ENCODE peak calls at places on chromosome 12, in five cellular contexts. G is neural progenitor cell, W is right lobe of liver, T is fibroblast of villous mesenchyme, K is astrocyte of the spinal cord. V is an unnamed sample.

GRCh38 chr12:50326636-50327284 is 43.4 kb upstream of the LIMA1 start:
- DNase-seq in T (peak), K (peak), W (peak), G (no peak), V (peak)

GRCh38 chr12:122979001-122979907 is 1.2 kb upstream of the ARL6IP4 start:
- DNase-seq in W (peak), T (no peak), G (no peak), K (no peak), V (no peak)

GRCh38 chr12:12047682-12048081 is 23.1 kb upstream of the BCL2L14 start:
- DNase-seq in T (no peak), K (no peak), G (no peak), W (no peak), V (no peak)

GRCh38 chr12:20865873-20866272 is 55.4 kb downstream of the SLCO1B3 start:
- DNase-seq in W (no peak), G (no peak), K (no peak), T (no peak), V (peak)

GRCh38 chr12:105231396-105231795 is 4.6 kb downstream of the APPL2 start:
- DNase-seq in K (no peak), T (no peak), W (no peak), G (no peak), V (no peak)

GRCh38 chr12:62600038-62600437 is 133.4 kb downstream of the MON2 start:
- DNase-seq in K (no peak), G (no peak), W (no peak), T (no peak), V (no peak)

GRCh38 chr12:120468846-120469449 is 600 bp downstream of the SRSF9 start:
- DNase-seq in T (peak), G (no peak), K (peak), W (peak), V (no peak)

GRCh38 chr12:563250-563781 is 99.9 kb downstream of the NINJ2 start:
- DNase-seq in W (no peak), T (no peak), K (peak), G (no peak), V (no peak)

GRCh38 chr12:42530284-42530683 is 59.3 kb downstream of the PRICKLE1 start:
- DNase-seq in W (no peak), K (no peak), T (no peak), G (no peak), V (no peak)

GRCh38 chr12:120199595-120200306 is 1.2 kb downstream of the RPLP0 start:
- DNase-seq in W (no peak), K (peak), G (no peak), T (peak), V (peak)

GRCh38 chr12:52351196-52352059 is 15.9 kb downstream of the KRT85 start:
- DNase-seq in W (peak), G (no peak), K (no peak), T (no peak), V (no peak)

GRCh38 chr12:42732908-42733411 is 143.4 kb upstream of the PRICKLE1 start:
- DNase-seq in G (no peak), W (no peak), T (no peak), K (no peak), V (no peak)

GRCh38 chr12:26863515-26863914 is 30.5 kb upstream of the ITPR2 start:
- DNase-seq in G (peak), K (no peak), T (peak), W (no peak), V (peak)

GRCh38 chr12:10361622-10362021 is 28.2 kb downstream of the KLRK1 start:
- DNase-seq in W (no peak), G (no peak), K (peak), T (peak), V (peak)

GRCh38 chr12:116161588-116161987 is 115.9 kb downstream of the MED13L start:
- DNase-seq in W (no peak), T (peak), K (no peak), G (no peak), V (peak)

GRCh38 chr12:30110970-30111586 is 327.3 kb upstream of the TMTC1 start:
- DNase-seq in T (peak), K (peak), G (no peak), W (no peak), V (peak)

GRCh38 chr12:52561880-52562449 is 9.0 kb upstream of the KRT71 start:
- DNase-seq in W (no peak), G (peak), K (no peak), T (peak), V (no peak)

GRCh38 chr12:26338574-26339572 is 143.5 kb downstream of the SSPN start:
- DNase-seq in T (no peak), W (no peak), G (no peak), K (peak), V (peak)

GRCh38 chr12:5908251-5908650 is 36.8 kb downstream of the ANO2 start:
- DNase-seq in W (peak), T (no peak), G (no peak), K (no peak), V (no peak)

GRCh38 chr12:51082561-51083139 is 746 bp downstream of the CSRNP2 start:
- DNase-seq in K (peak), W (no peak), G (no peak), T (peak), V (peak)

GRCh38 chr12:40963761-40964160 is 224.4 kb upstream of the PDZRN4 start:
- DNase-seq in T (no peak), W (no peak), K (no peak), G (no peak), V (no peak)

GRCh38 chr12:110234197-110235154 is 46.6 kb upstream of the ATP2A2 start:
- DNase-seq in G (no peak), T (peak), K (no peak), W (no peak), V (peak)

GRCh38 chr12:11705010-11705409 is 55.5 kb downstream of the ETV6 start:
- DNase-seq in K (peak), W (no peak), T (peak), G (no peak), V (peak)

GRCh38 chr12:54993181-54993835 is 8.7 kb upstream of the TESPA1 start:
- DNase-seq in W (peak), G (peak), K (peak), T (peak), V (peak)

GRCh38 chr12:103102225-103102744 is 144.8 kb downstream of the ASCL1 start:
- DNase-seq in K (no peak), G (no peak), T (no peak), W (no peak), V (no peak)

DNA sequence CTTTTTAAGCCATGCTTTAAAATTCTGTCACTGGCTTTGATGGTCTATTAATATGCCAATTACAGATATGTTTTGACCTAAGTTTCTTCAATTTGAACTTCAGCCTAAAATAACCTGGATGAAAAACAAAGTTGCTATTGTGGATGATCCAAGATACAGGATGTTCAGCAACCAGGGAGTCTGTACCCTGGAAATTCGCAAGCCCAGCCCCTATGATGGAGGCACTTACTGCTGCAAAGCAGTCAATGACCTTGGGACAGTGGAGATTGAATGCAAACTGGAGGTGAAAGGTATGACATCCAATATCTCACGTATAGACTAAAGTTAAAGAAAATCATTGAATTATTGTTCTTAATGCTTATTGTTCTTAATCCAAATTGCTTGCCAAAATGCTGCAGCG is 17.2 kb upstream of the CHPT1 start:
- DNase-seq in W (no peak), G (no peak), K (no peak), T (no peak), V (no peak)
- TF ChIP-seq CTCF in W (no peak), G (no peak), K (no peak), T (no peak), V (no peak)

GRCh38 chr12:127386723-127387122 is 880.2 kb upstream of the TMEM132C start:
- DNase-seq in K (no peak), W (no peak), G (no peak), T (no peak), V (no peak)

GRCh38 chr12:127381681-127382080 is 885.3 kb upstream of the TMEM132C start:
- DNase-seq in W (no peak), G (no peak), T (no peak), K (peak), V (no peak)

GRCh38 chr12:127383281-127383680 is 883.7 kb upstream of the TMEM132C start:
- DNase-seq in T (no peak), K (peak), W (no peak), G (no peak), V (no peak)

GRCh38 chr12:127381043-127381668 is 885.8 kb upstream of the TMEM132C start:
- DNase-seq in G (peak), K (peak), T (peak), W (no peak), V (peak)
- H3K4me3 ChIP-seq in G (peak), K (peak), T (peak), W (no peak), V (no peak)

DNA sequence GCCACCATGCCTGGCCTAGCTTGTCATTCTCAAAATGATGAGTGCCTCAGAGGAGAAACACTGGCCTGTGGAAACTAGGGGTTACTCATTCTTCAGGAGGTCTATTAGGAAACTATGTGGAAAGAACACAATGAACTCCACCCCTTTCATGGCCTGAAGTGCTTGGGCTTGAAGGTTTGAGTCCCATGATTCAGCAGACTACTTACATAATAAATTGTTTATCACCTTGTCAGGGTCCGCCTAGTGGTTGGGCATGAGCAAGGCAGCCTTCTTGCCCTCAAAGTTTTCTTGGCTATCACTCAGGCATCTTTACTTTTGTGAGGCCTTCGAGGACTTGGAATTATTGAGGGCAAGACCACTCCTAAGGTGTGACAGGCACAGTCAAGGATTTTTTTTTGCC is 251.2 kb downstream of the ACSS3 start:
- DNase-seq in W (no peak), K (no peak), G (peak), T (no peak), V (peak)
- TF ChIP-seq CTCF in W (peak), K (peak), G (peak), T (peak), V (peak)

GRCh38 chr12:130839770-130840355 is 813 bp upstream of the STX2 start:
- DNase-seq in G (no peak), W (no peak), K (no peak), T (no peak), V (no peak)
- H3K4me3 ChIP-seq in G (peak), W (peak), K (peak), T (peak), V (no peak)

DNA sequence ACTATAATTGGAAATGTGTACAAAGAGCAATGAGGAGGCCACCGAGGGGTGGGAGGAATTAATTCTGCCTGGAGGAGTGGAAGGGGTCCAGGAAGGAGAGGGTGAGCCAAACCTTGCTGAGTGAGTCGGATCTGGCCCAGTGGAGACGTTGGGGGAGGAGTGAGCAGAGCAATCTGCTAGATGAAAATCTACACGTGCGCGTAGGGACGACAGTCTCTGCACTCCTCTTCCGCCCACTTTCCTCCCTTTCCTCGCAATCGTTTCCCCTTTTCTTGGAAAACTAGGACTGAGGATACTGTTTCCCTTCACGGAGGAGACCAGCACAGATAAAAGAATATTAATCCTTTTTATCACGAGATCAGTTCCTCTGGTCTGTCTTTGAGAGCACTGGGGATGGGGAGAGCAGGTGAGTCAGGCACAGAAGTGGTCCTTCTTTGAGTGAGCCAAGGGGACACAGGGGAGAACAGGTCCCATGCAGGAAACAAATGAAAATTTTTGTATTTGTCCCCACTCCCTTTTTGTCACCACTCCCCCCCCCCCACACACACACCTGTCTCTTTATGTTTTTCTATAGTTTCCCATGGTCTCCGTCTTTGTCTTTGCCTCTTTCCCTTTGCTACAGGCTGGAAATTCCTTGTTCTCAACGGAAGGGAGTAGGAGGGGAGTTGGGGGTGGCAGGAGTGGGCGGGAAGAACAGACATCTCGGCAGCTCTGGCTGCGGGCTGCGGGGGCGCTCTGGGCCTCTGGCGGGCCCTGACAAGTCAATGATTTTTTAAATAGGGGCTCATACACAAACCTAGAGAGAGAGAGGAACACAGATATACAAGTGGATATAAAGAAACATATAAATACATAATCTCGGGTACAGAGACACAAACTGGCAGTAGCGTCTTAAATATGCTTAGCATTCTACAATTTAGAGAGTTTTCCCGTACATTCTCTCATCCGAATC is 2.6 kb upstream of the NAB2 start:
- DNase-seq in W (no peak), G (peak), T (peak), K (peak), V (peak)
- TF ChIP-seq CTCF in W (peak), G (peak), T (peak), K (peak), V (peak)

DNA sequence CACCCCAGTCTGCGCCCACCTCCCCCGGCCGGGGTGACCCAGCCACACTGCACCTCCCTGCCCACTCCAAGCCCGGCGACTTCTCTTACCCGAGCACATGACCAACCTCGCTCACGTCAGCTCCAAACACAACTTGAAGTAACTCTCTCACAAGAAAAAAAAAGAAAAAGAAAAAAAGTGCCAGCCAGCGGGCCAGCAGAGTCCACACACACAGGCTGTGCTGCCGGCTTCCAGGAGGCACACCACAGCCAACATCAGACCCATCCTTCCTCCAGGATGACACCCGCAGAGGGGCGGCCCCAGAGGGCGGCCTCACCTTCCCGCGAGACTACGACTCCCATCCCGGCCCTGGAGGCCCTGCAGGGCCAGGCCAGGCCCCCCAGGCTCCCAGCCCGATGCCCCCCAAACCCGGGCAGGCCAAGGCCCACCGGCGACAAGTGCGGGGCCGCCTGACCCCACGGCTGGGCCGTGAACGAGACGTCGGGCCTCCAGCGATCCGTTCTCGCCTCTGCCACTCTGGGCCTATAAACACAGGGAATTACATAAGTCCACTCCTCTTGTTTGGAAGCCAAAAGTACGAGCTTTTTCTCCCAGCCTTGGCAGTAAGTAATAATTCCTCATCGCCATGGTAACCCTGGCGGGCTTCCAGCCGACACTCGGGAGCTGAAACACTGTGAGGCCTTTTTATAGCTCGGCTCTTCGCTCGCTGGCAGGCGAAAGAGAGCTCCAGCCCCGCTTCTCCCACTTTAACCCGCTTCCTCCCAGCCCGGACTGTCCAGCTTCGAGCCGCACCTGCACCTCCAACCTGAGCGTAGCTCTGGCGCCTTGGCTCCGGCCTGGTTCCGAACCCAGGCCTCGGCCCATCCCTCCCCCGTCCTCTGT is 49.1 kb downstream of the NCOR2 start:
- DNase-seq in T (peak), W (peak), K (peak), G (peak), V (peak)
- H3K4me3 ChIP-seq in T (peak), W (peak), K (peak), G (no peak), V (peak)

DNA sequence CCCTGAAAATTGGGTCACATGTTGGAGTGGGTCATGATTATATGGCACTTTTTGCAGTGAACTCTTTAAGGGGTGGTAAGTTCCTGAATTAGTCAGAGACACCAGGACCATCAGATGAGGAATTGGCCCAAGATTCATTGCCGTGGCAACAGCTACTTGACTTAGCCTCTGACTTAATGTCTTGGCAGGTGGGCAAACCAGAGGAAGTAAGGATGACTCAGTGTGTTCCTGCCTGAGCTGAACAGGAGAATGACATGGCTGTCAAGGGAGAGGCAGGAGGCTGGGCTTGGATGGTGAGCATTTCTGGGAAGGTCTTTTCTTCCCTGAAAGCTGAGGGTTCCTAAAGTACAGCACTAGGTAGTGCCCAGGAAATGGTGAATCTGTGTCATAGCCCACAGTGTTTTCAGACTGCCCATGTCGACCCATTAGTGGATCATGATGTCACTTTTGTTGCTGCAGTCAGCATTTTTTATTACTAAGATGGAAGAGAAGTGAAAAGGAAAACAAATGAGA is 170.1 kb upstream of the PWP1 start:
- DNase-seq in G (no peak), W (no peak), K (peak), T (peak), V (peak)
- TF ChIP-seq CTCF in G (no peak), W (no peak), K (no peak), T (no peak), V (no peak)

GRCh38 chr12:3127832-3128231 is 50.7 kb downstream of the TSPAN9 start:
- DNase-seq in T (peak), W (no peak), K (peak), G (no peak), V (peak)

GRCh38 chr12:3130053-3130805 is 53.0 kb downstream of the TSPAN9 start:
- DNase-seq in W (peak), G (no peak), K (no peak), T (no peak), V (no peak)

GRCh38 chr12:3131129-3131528 is 54.0 kb downstream of the TSPAN9 start:
- DNase-seq in W (no peak), T (no peak), K (no peak), G (no peak), V (no peak)

GRCh38 chr12:3128498-3129293 is 51.5 kb downstream of the TSPAN9 start:
- DNase-seq in G (no peak), W (no peak), K (no peak), T (no peak), V (no peak)

GRCh38 chr12:3129301-3130052 is 52.3 kb downstream of the TSPAN9 start:
- DNase-seq in K (peak), T (peak), G (no peak), W (no peak), V (peak)
- H3K4me3 ChIP-seq in K (no peak), T (no peak), G (no peak), W (no peak), V (no peak)

GRCh38 chr12:126874427-126875026 is 1392.4 kb upstream of the TMEM132C start:
- DNase-seq in K (peak), W (peak), G (peak), T (peak), V (peak)
- TF ChIP-seq CTCF in K (peak), W (peak), G (peak), T (peak), V (peak)

DNA sequence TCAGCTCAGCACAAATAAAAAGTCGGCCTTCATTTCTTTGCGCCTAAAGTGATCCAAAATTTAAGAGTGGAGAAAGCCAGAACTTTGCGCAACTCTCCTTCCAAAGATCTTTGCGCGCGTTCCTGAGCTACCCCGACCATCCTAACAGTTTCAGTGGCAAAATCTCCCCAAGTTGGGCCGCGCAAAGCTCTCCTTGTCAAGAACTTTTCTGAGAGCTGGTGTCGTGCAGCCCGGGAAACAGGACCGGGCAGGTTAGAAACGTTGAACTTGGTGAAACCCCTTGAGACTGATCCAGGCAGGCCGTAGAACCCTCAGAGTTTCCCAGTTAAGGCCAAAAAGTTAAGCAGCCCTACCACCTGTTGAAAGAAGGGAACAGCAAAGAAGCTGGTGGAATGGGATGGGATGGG is 984 bp downstream of the DBX2 start:
- DNase-seq in K (peak), W (no peak), T (no peak), G (peak), V (peak)
- H3K4me3 ChIP-seq in K (no peak), W (no peak), T (no peak), G (peak), V (no peak)

V was measured in cardiac fibroblast.